ENCODE peak calls at places on chromosomes 7 and 10, in seven cellular contexts. I is IMR-90, U is HepG2, L is K562, P is HCT116, Y is H1, B is GM12878. V is an unnamed sample.

GRCh38 chr7:127769696-127770400 is 117.9 kb downstream of the SND1 start:
- DNase-seq in I (peak; percentile 58), U (no peak), L (no peak), P (no peak), Y (no peak), B (no peak), V (peak; percentile 13)

GRCh38 chr7:122055072-122055471 is 89.0 kb downstream of the AASS start:
- DNase-seq in I (no peak), U (no peak), L (no peak), P (no peak), Y (no peak), B (no peak), V (peak; percentile 48)

GRCh38 chr7:142557971-142558582 is 191.2 kb upstream of the PRSS1 start:
- DNase-seq in I (peak; percentile 72), U (peak; percentile 22), L (peak; percentile 74), P (peak; percentile 51), Y (peak; percentile 82), B (no peak), V (peak; percentile 48)

GRCh38 chr10:30028006-30028441 is 31.4 kb downstream of the JCAD start:
- DNase-seq in I (no peak), U (no peak), L (no peak), P (no peak), Y (no peak), B (no peak), V (peak; percentile 98)

GRCh38 chr10:75429159-75429827 is 2.1 kb upstream of the LRMDA start:
- DNase-seq in I (no peak), U (no peak), L (no peak), P (no peak), Y (no peak), B (no peak), V (no peak)

GRCh38 chr10:69685802-69686585 is 55.9 kb downstream of the FAM241B start:
- DNase-seq in I (peak; percentile 20), U (no peak), L (no peak), P (no peak), Y (no peak), B (no peak), V (no peak)

GRCh38 chr10:46245381-46245900 is 41.4 kb upstream of the ANTXRL start:
- DNase-seq in I (no peak), U (no peak), L (no peak), P (no peak), Y (peak; percentile 29), B (no peak), V (no peak)

GRCh38 chr7:151384776-151385625 is 24.8 kb downstream of the WDR86 start:
- DNase-seq in I (no peak), U (no peak), L (no peak), P (no peak), Y (no peak), B (no peak), V (no peak)

GRCh38 chr7:146076344-146076743 is 40.3 kb upstream of the CNTNAP2 start:
- DNase-seq in I (no peak), U (no peak), L (no peak), P (no peak), Y (no peak), B (no peak), V (no peak)

GRCh38 chr10:78350286-78350685 is 316.6 kb downstream of the RPS24 start:
- DNase-seq in I (no peak), U (no peak), L (no peak), P (no peak), Y (no peak), B (no peak), V (no peak)

GRCh38 chr10:132383751-132384181 is 13.2 kb upstream of the PWWP2B start:
- DNase-seq in I (no peak), U (no peak), L (no peak), P (no peak), Y (no peak), B (no peak), V (no peak)

GRCh38 chr10:124668517-124669051 is 75.6 kb downstream of the FAM53B start:
- DNase-seq in I (no peak), U (no peak), L (no peak), P (no peak), Y (no peak), B (no peak), V (no peak)

GRCh38 chr10:100334762-100335161 is 4.7 kb upstream of the PKD2L1 start:
- DNase-seq in I (no peak), U (no peak), L (no peak), P (no peak), Y (no peak), B (no peak), V (no peak)

GRCh38 chr10:100339236-100339635 is 7.8 kb upstream of the SCD start:
- DNase-seq in I (no peak), U (no peak), L (no peak), P (no peak), Y (no peak), B (peak; percentile 57), V (no peak)

GRCh38 chr10:100340948-100341847 is 5.8 kb upstream of the SCD start:
- DNase-seq in I (no peak), U (peak; percentile 77), L (no peak), P (no peak), Y (no peak), B (no peak), V (no peak)

GRCh38 chr10:100341953-100342626 is 4.9 kb upstream of the SCD start:
- DNase-seq in I (peak; percentile 60), U (peak; percentile 87), L (peak; percentile 78), P (peak; percentile 64), Y (peak; percentile 58), B (no peak), V (peak; percentile 63)

DNA sequence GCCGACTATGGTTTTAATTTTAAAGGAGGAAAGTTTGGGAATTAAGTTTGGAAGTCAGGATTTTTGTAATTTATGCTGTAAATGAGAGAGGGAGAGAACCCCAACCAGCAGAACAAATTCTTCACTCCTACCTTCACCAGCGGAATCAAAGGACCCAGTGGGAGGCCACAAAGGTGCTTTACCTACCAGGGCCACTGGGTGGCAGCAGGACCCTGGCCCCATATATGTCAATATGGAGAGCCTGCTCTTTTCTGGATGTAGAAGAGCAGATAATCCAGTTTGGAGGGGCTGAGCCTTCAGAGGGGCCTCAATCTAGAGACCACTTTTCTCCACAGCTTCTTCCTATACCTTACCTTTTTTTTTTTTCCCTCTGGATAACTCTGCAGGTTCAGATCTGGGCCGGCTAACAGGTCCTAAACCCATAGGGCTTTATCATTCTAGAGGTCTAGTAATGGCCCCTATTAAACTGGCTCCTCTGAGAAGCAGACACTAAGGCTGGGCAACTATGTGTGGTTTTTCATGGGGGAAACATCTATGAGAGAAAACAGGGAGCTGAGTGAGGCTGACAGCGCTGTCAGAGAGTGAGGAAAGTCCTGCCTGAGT is 8.5 kb upstream of the SCD start:
- DNase-seq in I (peak; percentile 45), U (peak; percentile 60), L (peak; percentile 69), P (peak; percentile 56), Y (peak; percentile 92), B (no peak), V (peak; percentile 63)
- H2AFZ ChIP-seq in I (no peak overlapping the region), U (no peak overlapping the region), L (peak overlapping the region; percentile 71), P (peak overlapping the region; percentile 79), Y (no peak overlapping the region), B (no peak overlapping the region), V (no peak overlapping the region)

GRCh38 chr7:114295522-114295921 is 119.1 kb upstream of the FOXP2 start:
- DNase-seq in I (no peak), U (no peak), L (no peak), P (no peak), Y (no peak), B (no peak), V (no peak)

GRCh38 chr7:114297121-114297520 is 117.5 kb upstream of the FOXP2 start:
- DNase-seq in I (no peak), U (no peak), L (no peak), P (no peak), Y (no peak), B (no peak), V (no peak)

GRCh38 chr7:114294036-114294435 is 120.6 kb upstream of the FOXP2 start:
- DNase-seq in I (no peak), U (no peak), L (no peak), P (no peak), Y (no peak), B (no peak), V (no peak)

GRCh38 chr7:114293289-114294012 is 121.2 kb upstream of the FOXP2 start:
- DNase-seq in I (no peak), U (no peak), L (no peak), P (no peak), Y (no peak), B (no peak), V (no peak)

GRCh38 chr7:114298011-114298410 is 116.6 kb upstream of the FOXP2 start:
- DNase-seq in I (no peak), U (no peak), L (no peak), P (no peak), Y (no peak), B (no peak), V (peak; percentile 8)
- TF ChIP-seq POLR2A in I (no peak), U (no peak), L (no peak), P (no peak), Y (no peak), B (no peak), V (no peak)

GRCh38 chr10:77074104-77074638 is 563.4 kb downstream of the KCNMA1 start:
- DNase-seq in I (no peak), U (no peak), L (no peak), P (no peak), Y (no peak), B (no peak), V (no peak)

GRCh38 chr10:77073066-77073960 is 564.3 kb downstream of the KCNMA1 start:
- DNase-seq in I (peak; percentile 19), U (no peak), L (no peak), P (no peak), Y (no peak), B (no peak), V (no peak)

GRCh38 chr10:77069020-77069419 is 568.6 kb downstream of the KCNMA1 start:
- DNase-seq in I (no peak), U (no peak), L (no peak), P (no peak), Y (no peak), B (no peak), V (no peak)

GRCh38 chr10:77070317-77070716 is 567.3 kb downstream of the KCNMA1 start:
- DNase-seq in I (no peak), U (no peak), L (no peak), P (no peak), Y (no peak), B (no peak), V (no peak)

DNA sequence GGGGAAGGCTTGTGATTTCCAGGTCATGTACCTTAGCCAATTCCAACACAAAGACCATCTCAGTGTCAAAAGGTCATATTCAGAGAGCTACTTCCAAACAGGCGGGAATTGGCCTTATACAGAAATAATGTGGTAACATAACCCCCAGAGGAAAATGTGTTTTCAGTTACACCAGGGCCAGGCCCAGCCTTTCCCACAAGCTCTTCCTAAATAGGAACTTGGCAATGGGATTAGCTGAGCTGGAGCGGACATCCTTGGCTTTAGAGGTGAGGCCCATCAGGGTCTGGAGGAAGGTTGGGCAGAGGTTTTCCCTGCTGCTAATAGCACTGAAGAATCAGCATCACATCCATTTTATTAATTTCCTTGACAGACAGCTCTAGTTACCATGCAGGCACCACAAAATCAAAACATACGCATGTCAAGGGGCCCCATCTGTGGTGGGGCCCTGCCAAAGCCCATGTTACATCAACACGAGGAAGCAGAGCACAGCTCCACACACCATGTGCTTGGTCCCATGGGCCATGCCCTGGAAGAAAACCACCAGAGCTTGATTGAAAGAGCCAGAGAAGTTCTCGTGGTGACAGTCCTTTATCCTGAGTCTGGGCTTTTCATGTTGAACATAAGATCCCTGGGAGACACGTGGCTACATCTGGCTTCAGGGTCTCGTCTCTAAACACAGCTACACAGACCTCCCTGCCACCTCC is 566.6 kb downstream of the KCNMA1 start:
- DNase-seq in I (no peak), U (no peak), L (no peak), P (no peak), Y (no peak), B (no peak), V (no peak)
- H3K27me3 ChIP-seq in I (no peaks in the 10 kb centered on the region), U (no peaks in the 10 kb centered on the region), L (peaks cover 17% of the 10 kb centered on the region), P (peaks cover 47% of the 10 kb centered on the region), Y (no peaks in the 10 kb centered on the region), B (no peaks in the 10 kb centered on the region), V (no peaks in the 10 kb centered on the region)

GRCh38 chr7:93574646-93575554 is at the start of gene CALCR:
- DNase-seq in I (no peak), U (no peak), L (no peak), P (no peak), Y (peak; percentile 73), B (no peak), V (no peak)
- H2AFZ ChIP-seq in I (no peak within 1 kb of the TSS), U (no peak within 1 kb of the TSS), L (no peak within 1 kb of the TSS), P (no peak within 1 kb of the TSS), Y (peak within 1 kb of the TSS; percentile 86), B (no peak within 1 kb of the TSS), V (no peak within 1 kb of the TSS)

V was measured in endothelial cell of umbilical vein.